ENCODE peak calls at places on chromosome 6, in ten cellular contexts. P is CD8-positive, alpha-beta T cell; U is fibroblast of lung; J is mucosa of descending colon; R is Calu3; W is breast epithelium; Q is GM13977; G is neural crest cell; B is progenitor cell of endocrine pancreas; C is mesothelial cell of epicardium. O is an unnamed sample.

GRCh38 chr6:14339172-14339571 is 221.6 kb downstream of the CD83 start:
- DNase-seq in J (no peak), U (no peak), Q (no peak), W (no peak), P (no peak), G (no peak), R (no peak), C (no peak), B (no peak), O (no peak)

GRCh38 chr6:112298021-112298745 is 43.8 kb upstream of the LAMA4 start:
- DNase-seq in G (no peak), C (no peak), P (no peak), B (no peak), Q (no peak), R (no peak), J (no peak), W (no peak), U (peak), O (no peak)

GRCh38 chr6:170291271-170292110 is 613 bp upstream of the DLL1 start:
- DNase-seq in C (no peak), B (peak), Q (peak), W (no peak), R (no peak), J (peak), P (no peak), U (no peak), G (peak), O (peak)

GRCh38 chr6:38117281-38117680 is 297.8 kb downstream of the ZFAND3 start:
- DNase-seq in P (no peak), R (no peak), W (no peak), U (no peak), J (no peak), Q (no peak), B (no peak), C (no peak), G (no peak), O (no peak)

GRCh38 chr6:117829594-117830319 is 77.3 kb upstream of the SLC35F1 start:
- DNase-seq in P (no peak), J (no peak), Q (peak), W (no peak), U (peak), R (peak), G (peak), C (no peak), B (peak), O (peak)

GRCh38 chr6:161139766-161140553 is 133.9 kb downstream of the AGPAT4 start:
- DNase-seq in R (no peak), Q (no peak), W (no peak), C (no peak), B (no peak), G (no peak), P (no peak), U (no peak), J (peak), O (peak)

GRCh38 chr6:5497896-5498578 is 236.7 kb downstream of the FARS2 start:
- DNase-seq in G (no peak), B (no peak), R (no peak), Q (no peak), J (no peak), C (no peak), U (peak), W (no peak), P (no peak), O (no peak)

GRCh38 chr6:137661601-137662000 is 167.4 kb upstream of the OLIG3 start:
- DNase-seq in P (peak), Q (no peak), R (peak), B (no peak), C (no peak), W (no peak), J (no peak), U (peak), G (no peak), O (peak)

GRCh38 chr6:107542170-107542569 is 52.3 kb downstream of the SOBP start:
- DNase-seq in W (no peak), B (no peak), G (no peak), U (no peak), R (no peak), J (no peak), P (no peak), C (no peak), Q (no peak), O (no peak)

GRCh38 chr6:126766820-126767219 is 351.7 kb upstream of the RSPO3 start:
- DNase-seq in P (no peak), R (no peak), J (no peak), C (no peak), U (no peak), Q (no peak), B (no peak), G (no peak), W (no peak), O (no peak)

GRCh38 chr6:51098801-51099200 is 280.1 kb downstream of the TFAP2B start:
- DNase-seq in J (no peak), R (no peak), Q (no peak), U (no peak), B (no peak), G (no peak), W (no peak), P (no peak), C (no peak), O (no peak)

GRCh38 chr6:35719830-35720733 is 16.8 kb upstream of the ARMC12 start:
- DNase-seq in J (peak), B (no peak), P (peak), C (no peak), R (no peak), G (no peak), Q (peak), W (peak), U (peak), O (peak)

GRCh38 chr6:117034547-117034946 is 157.5 kb downstream of the RFX6 start:
- DNase-seq in R (no peak), P (no peak), U (no peak), Q (no peak), J (no peak), C (no peak), W (no peak), G (no peak), B (no peak), O (no peak)

GRCh38 chr6:157323924-157324276 is 581 bp upstream of the TMEM242 start:
- DNase-seq in B (peak), R (peak), U (peak), J (peak), G (peak), Q (peak), W (peak), P (peak), C (peak), O (peak)
- TF ChIP-seq CTCF in B (no peak), R (no peak), U (no peak), J (no peak), G (no peak), Q (peak), W (no peak), P (no peak), C (no peak), O (no peak)

GRCh38 chr6:322205-322930 is 30.1 kb downstream of the DUSP22 start:
- DNase-seq in G (no peak), W (no peak), C (no peak), P (no peak), U (no peak), J (no peak), Q (no peak), R (no peak), B (no peak), O (no peak)
- TF ChIP-seq CTCF in G (no peak), W (no peak), C (no peak), P (no peak), U (no peak), J (no peak), Q (peak), R (no peak), B (no peak), O (peak)

GRCh38 chr6:143174951-143175350 is 114.3 kb downstream of the AIG1 start:
- DNase-seq in Q (no peak), B (no peak), C (no peak), G (no peak), J (no peak), U (no peak), P (no peak), R (no peak), W (no peak), O (no peak)

GRCh38 chr6:143179096-143179495 is 118.4 kb downstream of the AIG1 start:
- DNase-seq in U (no peak), W (no peak), C (no peak), P (no peak), J (no peak), G (no peak), B (no peak), Q (no peak), R (no peak), O (no peak)

GRCh38 chr6:143174516-143174915 is 113.8 kb downstream of the AIG1 start:
- DNase-seq in C (no peak), P (no peak), B (no peak), Q (no peak), G (no peak), J (no peak), W (no peak), R (no peak), U (no peak), O (no peak)

GRCh38 chr6:143177706-143178105 is 117.0 kb downstream of the AIG1 start:
- DNase-seq in W (no peak), R (no peak), P (no peak), C (no peak), U (no peak), G (no peak), Q (no peak), J (no peak), B (no peak), O (no peak)

GRCh38 chr6:143176090-143177021 is 115.7 kb downstream of the AIG1 start:
- DNase-seq in U (peak), R (no peak), W (no peak), B (no peak), G (no peak), Q (no peak), C (no peak), J (no peak), P (no peak), O (peak)
- TF ChIP-seq CTCF in U (no peak), R (no peak), W (no peak), B (no peak), G (no peak), Q (no peak), C (no peak), J (no peak), P (no peak), O (no peak)

GRCh38 chr6:145887969-145888368 is 73.4 kb upstream of the FBXO30 start:
- DNase-seq in U (peak), J (no peak), C (no peak), P (no peak), Q (no peak), G (no peak), B (no peak), R (peak), W (no peak), O (no peak)
- TF ChIP-seq CTCF in U (peak), J (no peak), C (no peak), P (peak), Q (peak), G (peak), B (peak), R (no peak), W (peak), O (no peak)

GRCh38 chr6:8057263-8057662 is 6.9 kb downstream of the BLOC1S5 start:
- DNase-seq in R (no peak), C (no peak), B (no peak), W (no peak), G (no peak), P (no peak), Q (no peak), U (peak), J (no peak), O (no peak)

GRCh38 chr6:8061736-8062135 is 2.5 kb downstream of the BLOC1S5 start:
- DNase-seq in W (no peak), P (no peak), R (no peak), J (no peak), B (no peak), C (no peak), U (no peak), Q (no peak), G (no peak), O (no peak)

GRCh38 chr6:8057793-8058192 is 6.4 kb downstream of the BLOC1S5 start:
- DNase-seq in J (no peak), R (no peak), Q (no peak), P (no peak), U (no peak), B (no peak), W (no peak), G (no peak), C (no peak), O (no peak)

GRCh38 chr6:8060346-8060745 is 3.8 kb downstream of the BLOC1S5 start:
- DNase-seq in R (no peak), C (no peak), W (no peak), P (no peak), G (no peak), J (no peak), Q (no peak), U (no peak), B (no peak), O (no peak)

DNA sequence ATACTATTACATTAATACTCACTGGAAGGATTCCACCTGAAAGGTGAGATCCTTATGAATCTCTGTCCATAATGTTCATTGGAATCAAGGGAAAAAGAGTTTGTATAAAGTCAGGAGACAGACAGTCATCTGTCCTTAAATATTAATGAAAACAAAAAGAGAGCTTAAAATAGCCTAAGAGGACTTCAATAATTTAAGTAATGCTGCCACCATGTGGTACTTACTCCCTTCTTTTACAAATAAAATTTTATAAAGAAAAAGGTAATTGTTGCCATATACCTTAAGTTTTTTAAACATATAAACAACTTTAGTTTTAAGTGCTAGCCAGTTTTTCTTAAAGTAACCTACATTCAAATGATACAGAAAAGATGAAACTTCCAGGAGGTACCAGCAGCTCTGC is 5.1 kb downstream of the BLOC1S5 start:
- DNase-seq in J (no peak), R (no peak), B (no peak), W (no peak), P (no peak), U (peak), C (no peak), Q (peak), G (no peak), O (no peak)
- TF ChIP-seq CTCF in J (no peak), R (no peak), B (peak), W (no peak), P (peak), U (no peak), C (peak), Q (peak), G (peak), O (peak)

DNA sequence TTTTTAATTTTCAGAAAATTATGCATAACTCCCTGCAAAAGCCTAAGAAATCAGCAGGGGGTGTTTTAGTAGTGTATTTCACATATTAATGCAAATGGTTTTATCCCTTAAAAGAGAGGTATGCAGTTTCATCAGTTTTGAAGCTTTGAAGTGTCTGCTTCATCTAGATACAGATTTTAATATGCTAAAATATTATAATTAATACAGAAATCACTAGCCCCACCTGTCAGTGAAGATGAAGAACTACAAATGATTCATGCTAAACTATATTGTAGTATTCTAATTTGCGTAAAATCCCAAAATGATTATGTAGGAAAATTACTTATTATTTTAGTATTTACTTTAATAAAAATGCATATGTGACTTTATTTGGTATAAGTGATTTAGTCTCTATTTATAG is 2.9 kb upstream of the TFB1M start:
- DNase-seq in P (no peak), U (peak), Q (no peak), B (no peak), W (no peak), C (no peak), G (no peak), R (no peak), J (no peak), O (no peak)
- TF ChIP-seq CTCF in P (peak), U (no peak), Q (no peak), B (no peak), W (no peak), C (no peak), G (peak), R (no peak), J (peak), O (peak)

GRCh38 chr6:40734607-40735006 is 147.4 kb upstream of the LRFN2 start:
- DNase-seq in G (no peak), J (no peak), P (no peak), U (no peak), R (no peak), Q (no peak), B (no peak), W (no peak), C (no peak), O (no peak)

GRCh38 chr6:40733770-40734396 is 146.7 kb upstream of the LRFN2 start:
- DNase-seq in J (no peak), P (no peak), W (no peak), B (no peak), R (no peak), U (no peak), Q (no peak), G (no peak), C (no peak), O (no peak)

GRCh38 chr6:40733290-40733689 is 146.1 kb upstream of the LRFN2 start:
- DNase-seq in P (no peak), C (no peak), R (no peak), U (no peak), J (no peak), B (no peak), W (no peak), G (no peak), Q (no peak), O (no peak)

GRCh38 chr6:40732878-40733277 is 145.7 kb upstream of the LRFN2 start:
- DNase-seq in C (no peak), P (no peak), Q (no peak), B (no peak), W (no peak), J (no peak), U (no peak), G (no peak), R (no peak), O (no peak)

GRCh38 chr6:40735126-40735920 is 148.2 kb upstream of the LRFN2 start:
- DNase-seq in Q (no peak), W (no peak), P (no peak), U (no peak), C (no peak), R (no peak), B (no peak), J (no peak), G (no peak), O (no peak)
- TF ChIP-seq CTCF in Q (no peak), W (no peak), P (no peak), U (no peak), C (no peak), R (no peak), B (no peak), J (no peak), G (no peak), O (no peak)

DNA sequence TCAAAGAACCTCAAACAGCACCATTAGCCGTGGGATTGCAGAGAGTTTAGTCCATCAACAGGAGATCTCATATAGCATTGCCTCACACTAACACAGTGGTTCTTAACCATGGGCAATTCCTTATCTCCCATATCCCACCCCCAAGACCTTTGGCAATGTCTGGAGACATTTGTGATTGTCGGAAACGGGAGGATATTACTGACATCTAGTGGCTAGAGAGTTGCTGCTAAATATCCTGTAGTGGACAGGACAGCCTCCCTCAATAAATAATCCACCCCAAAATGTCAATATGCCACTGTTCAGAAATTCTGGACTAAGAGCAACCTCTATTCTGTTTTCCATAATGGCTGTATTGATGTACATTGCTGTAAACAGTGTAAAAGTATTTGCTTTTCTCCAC is 210.1 kb upstream of the CCN2 start:
- DNase-seq in P (no peak), C (no peak), B (no peak), Q (peak), W (no peak), R (peak), G (no peak), U (peak), J (no peak), O (no peak)
- TF ChIP-seq CTCF in P (no peak), C (no peak), B (peak), Q (peak), W (peak), R (peak), G (peak), U (peak), J (peak), O (peak)

GRCh38 chr6:99613398-99613704 is 6.7 kb downstream of the PRDM13 start:
- DNase-seq in B (no peak), U (peak), R (peak), P (no peak), J (peak), G (peak), W (no peak), C (no peak), Q (peak), O (peak)
- TF ChIP-seq CTCF in B (peak), U (peak), R (peak), P (no peak), J (peak), G (peak), W (peak), C (peak), Q (peak), O (peak)

GRCh38 chr6:152423216-152424103 is 213.7 kb downstream of the SYNE1 start:
- DNase-seq in J (no peak), W (no peak), C (no peak), U (no peak), B (no peak), R (no peak), Q (no peak), P (no peak), G (no peak), O (no peak)
- TF ChIP-seq CTCF in J (no peak), W (no peak), C (no peak), U (no peak), B (no peak), R (no peak), Q (no peak), P (no peak), G (no peak), O (no peak)